ENCODE peak calls at places on chromosomes 11 and 22, in four cellular contexts. H is GM12878, P is SK-N-SH, I is K562. D is an unnamed sample.

GRCh38 chr11:112922606-112923005 is 38.6 kb upstream of the NCAM1 start:
- DNase-seq in H (no peak), P (no peak), I (no peak), D (no peak)

GRCh38 chr11:134759314-134759713 is 347.3 kb upstream of the B3GAT1 start:
- DNase-seq in H (no peak), P (no peak), I (no peak), D (no peak)

GRCh38 chr11:78467370-78467769 is 49.8 kb upstream of the GAB2 start:
- DNase-seq in H (no peak), P (no peak), I (no peak), D (no peak)

GRCh38 chr11:1226981-1227550 is 4.2 kb downstream of the MUC5B start:
- DNase-seq in H (no peak), P (peak), I (peak), D (no peak)

GRCh38 chr22:43449205-43449830 is 37.5 kb downstream of the MPPED1 start:
- DNase-seq in H (no peak), P (no peak), I (peak), D (no peak)

GRCh38 chr22:47602732-47603131 is 840.3 kb downstream of the TBC1D22A start:
- DNase-seq in H (no peak), P (peak), I (no peak), D (no peak)

GRCh38 chr11:76610871-76611475 is 59.6 kb downstream of the LRRC32 start:
- DNase-seq in H (no peak), P (peak), I (peak), D (no peak)

GRCh38 chr11:48078661-48079060 is 98.3 kb downstream of the PTPRJ start:
- DNase-seq in H (no peak), P (no peak), I (no peak), D (no peak)

GRCh38 chr11:72670041-72670440 is 4.2 kb downstream of the PDE2A start:
- DNase-seq in H (no peak), P (no peak), I (no peak), D (no peak)

GRCh38 chr11:60003729-60004128 is 13.3 kb upstream of the OOSP4B start:
- DNase-seq in H (no peak), P (no peak), I (peak), D (no peak)

GRCh38 chr11:31800398-31801265 is 10.5 kb downstream of the PAX6 start:
- DNase-seq in H (no peak), P (no peak), I (no peak), D (no peak)

GRCh38 chr11:67646535-67647336 is 3.8 kb downstream of the ACY3 start:
- DNase-seq in H (peak), P (no peak), I (no peak), D (no peak)

GRCh38 chr22:36362077-36362476 is 25.7 kb downstream of the MYH9 start:
- DNase-seq in H (no peak), P (no peak), I (no peak), D (no peak)

GRCh38 chr22:36362819-36363377 is 24.9 kb downstream of the MYH9 start:
- DNase-seq in H (no peak), P (no peak), I (no peak), D (no peak)

GRCh38 chr22:36359172-36359973 is 28.4 kb downstream of the MYH9 start:
- DNase-seq in H (peak), P (no peak), I (no peak), D (no peak)

GRCh38 chr22:36360011-36360410 is 27.8 kb downstream of the MYH9 start:
- DNase-seq in H (no peak), P (no peak), I (no peak), D (no peak)

DNA sequence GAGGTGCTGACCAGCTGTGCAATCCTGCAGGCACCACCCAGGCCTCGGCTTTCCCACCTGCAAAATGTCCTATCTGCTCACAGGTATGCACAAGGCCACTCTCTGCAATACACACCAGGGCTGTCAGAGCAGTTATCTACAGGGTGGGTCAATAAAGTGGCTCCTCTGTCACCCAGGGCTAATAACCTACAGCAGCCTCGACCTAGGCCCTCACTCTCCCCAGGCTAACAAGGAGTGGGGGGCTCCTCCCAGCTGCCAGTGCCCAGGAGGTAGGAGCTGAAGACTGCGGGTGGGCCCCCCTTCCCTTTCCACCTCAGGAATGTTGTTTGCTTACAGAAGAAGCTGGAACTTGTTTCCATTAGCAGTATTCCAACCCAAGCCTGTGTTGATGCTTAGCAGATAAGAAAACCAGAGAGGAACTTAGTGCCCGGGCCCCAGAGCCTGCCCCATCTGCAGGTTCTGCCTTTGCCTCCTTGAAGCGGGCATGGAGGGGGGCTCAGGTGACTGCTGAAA is 26.8 kb downstream of the MYH9 start:
- DNase-seq in H (no peak), P (no peak), I (no peak), D (no peak)
- TF ChIP-seq TAF1 in H (no peak), P (no peak), I (no peak), D (no peak)

GRCh38 chr11:66070604-66071325 is 693 bp downstream of the PACS1 start:
- DNase-seq in H (no peak), P (peak), I (peak), D (no peak)
- TF ChIP-seq MXI1 in H (no peak), P (no peak), I (no peak), D (no peak)

GRCh38 chr22:23789638-23790037 is 2.9 kb downstream of the SMARCB1 start:
- DNase-seq in H (no peak), P (peak), I (no peak), D (peak)
- TF ChIP-seq TAF1 in H (no peak), P (no peak), I (no peak), D (no peak)

GRCh38 chr11:119990306-119991021 is 147.4 kb downstream of the TRIM29 start:
- DNase-seq in H (no peak), P (no peak), I (no peak), D (no peak)
- TF ChIP-seq MXI1 in H (no peak), P (no peak), I (no peak), D (no peak)

DNA sequence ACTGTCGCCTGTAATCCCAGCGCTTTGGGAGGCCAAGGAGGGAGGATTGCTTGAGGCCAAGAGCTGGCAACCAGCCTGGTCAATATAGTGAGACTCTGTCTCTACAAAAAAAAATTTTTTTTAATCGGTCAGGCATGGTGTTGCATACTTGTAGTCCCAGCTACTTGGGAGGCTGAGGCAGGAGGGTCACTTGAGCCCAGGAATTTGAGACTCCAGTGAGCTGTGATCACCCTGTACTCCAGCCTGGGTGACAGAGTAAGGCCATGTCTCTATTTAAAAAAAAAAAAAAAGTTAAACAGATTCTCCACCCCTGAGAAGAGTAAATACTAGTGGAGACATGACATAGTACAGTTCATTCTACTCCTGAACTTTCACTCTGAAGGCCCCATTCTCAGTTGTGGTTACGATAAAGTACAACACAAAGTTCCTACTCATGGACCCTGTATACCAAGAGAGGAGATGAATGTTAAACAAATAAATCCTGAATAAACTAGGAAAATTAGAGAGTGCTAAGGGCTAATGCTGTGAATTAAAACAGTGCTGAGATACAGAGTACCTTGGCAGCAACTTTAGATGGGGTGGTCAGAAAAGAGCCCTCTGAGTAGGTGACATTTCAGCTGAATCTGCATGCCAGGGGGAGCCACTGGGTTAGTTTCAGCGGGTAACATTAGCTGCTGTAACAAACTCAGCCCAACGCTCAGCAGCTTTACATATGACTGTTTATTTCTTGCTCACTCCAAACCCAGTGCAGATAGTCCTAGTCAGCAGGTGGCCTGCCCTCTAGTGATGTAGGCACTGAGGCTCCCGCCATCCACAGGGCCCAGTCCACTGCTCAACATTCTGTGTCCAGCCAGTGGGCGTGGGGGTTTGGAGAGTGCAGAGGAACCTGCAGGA is 75.1 kb downstream of the DBX1 start:
- DNase-seq in H (no peak), P (no peak), I (peak), D (peak)
- TF ChIP-seq TAF1 in H (no peak), P (no peak), I (no peak), D (no peak)

DNA sequence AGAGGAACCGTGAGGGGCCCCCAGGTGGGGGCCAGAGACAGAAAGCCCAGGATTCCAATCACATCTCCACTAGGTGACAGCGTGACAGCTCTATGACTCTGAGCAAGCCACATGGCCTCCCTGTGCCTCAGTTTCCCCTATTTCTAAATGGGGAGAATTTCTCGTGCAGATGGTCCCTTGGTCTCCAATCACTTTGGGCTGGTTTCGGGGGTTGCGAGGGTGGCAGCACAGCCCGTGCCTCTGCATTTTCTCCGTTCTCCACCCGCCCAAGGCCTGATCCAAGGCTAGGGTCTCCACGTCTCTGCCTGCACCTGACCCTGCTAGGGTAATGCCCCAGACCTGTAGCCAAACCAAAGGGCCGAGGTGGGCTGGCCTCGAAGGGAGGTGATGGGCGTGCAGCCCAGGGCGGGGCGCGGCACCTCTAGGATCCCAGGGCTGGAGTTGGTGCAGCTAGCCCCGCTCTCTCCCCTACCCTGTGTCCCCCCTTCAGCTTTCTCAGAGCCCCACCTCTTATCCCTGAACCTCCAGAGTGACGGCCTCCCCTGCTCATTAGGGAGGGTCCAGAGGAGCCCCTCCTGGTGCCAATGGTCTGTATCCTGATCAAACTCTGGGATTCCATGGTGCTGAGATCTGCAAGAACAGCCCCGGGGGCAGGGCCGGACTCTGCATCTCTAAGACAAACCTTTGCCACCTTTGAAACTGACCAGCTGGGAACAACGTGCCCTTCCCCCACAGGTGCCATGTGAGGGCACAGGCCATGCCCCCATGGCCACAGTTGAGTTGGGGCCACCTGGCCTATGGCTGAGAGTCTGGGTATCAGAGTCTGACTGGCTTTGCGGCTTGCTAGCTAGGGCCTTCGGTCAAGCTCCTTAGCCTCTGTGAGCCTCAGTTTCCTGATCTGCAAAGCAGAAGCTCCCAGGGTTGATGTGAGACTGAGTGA is 22.9 kb upstream of the CBX7 start:
- DNase-seq in H (no peak), P (no peak), I (no peak), D (no peak)
- TF ChIP-seq MXI1 in H (no peak), P (no peak), I (no peak), D (no peak)

GRCh38 chr22:37465721-37466120 is 20.5 kb downstream of the MFNG start:
- DNase-seq in H (no peak), P (no peak), I (no peak), D (no peak)
- TF ChIP-seq TAF1 in H (no peak), P (no peak), I (no peak), D (no peak)

GRCh38 chr22:49662681-49663080 is 165.0 kb downstream of the BRD1 start:
- DNase-seq in H (no peak), P (no peak), I (no peak), D (no peak)
- TF ChIP-seq MXI1 in H (no peak), P (no peak), I (no peak), D (no peak)

GRCh38 chr22:29146771-29147170 is 58.9 kb upstream of the EMID1 start:
- DNase-seq in H (no peak), P (no peak), I (no peak), D (no peak)
- TF ChIP-seq TAF1 in H (no peak), P (no peak), I (no peak), D (no peak)

GRCh38 chr22:36470162-36470993 is 11.1 kb downstream of the TXN2 start:
- DNase-seq in H (no peak), P (peak), I (peak), D (peak)
- TF ChIP-seq MXI1 in H (no peak), P (no peak), I (no peak), D (no peak)

D was measured in HepG2.